ENCODE peak calls at places on chromosome 14, in four cellular contexts. U, L, T and I are unnamed samples.

GRCh38 chr14:95784137-95784536 is 70.2 kb upstream of the TCL1A start:
- DNase-seq in T (peak; percentile 76), U (no peak), L (no peak), I (peak; percentile 57)

GRCh38 chr14:56004807-56005579 is 113.2 kb upstream of the PELI2 start:
- DNase-seq in U (no peak), L (peak; percentile 69), T (peak; percentile 65), I (peak; percentile 79)

GRCh38 chr14:87457727-87458126 is 535.3 kb downstream of the GALC start:
- DNase-seq in L (no peak), U (no peak), T (no peak), I (no peak)

GRCh38 chr14:105375635-105376057 is 22.7 kb upstream of the TEX22 start:
- DNase-seq in U (no peak), T (no peak), L (no peak), I (no peak)

GRCh38 chr14:90499908-90500664 is 103.3 kb downstream of the CALM1 start:
- DNase-seq in T (peak; percentile 44), L (no peak), U (peak; percentile 40), I (no peak)

GRCh38 chr14:61428261-61428660 is 106.9 kb downstream of the PRKCH start:
- DNase-seq in L (no peak), U (no peak), T (peak; percentile 26), I (no peak)

GRCh38 chr14:78243187-78243586 is 73.0 kb downstream of the NRXN3 start:
- DNase-seq in U (no peak), T (no peak), L (no peak), I (no peak)

GRCh38 chr14:67492538-67492937 is 4.0 kb upstream of the TMEM229B start:
- DNase-seq in U (no peak), T (no peak), L (no peak), I (no peak)

GRCh38 chr14:51019089-51019488 is 74.8 kb upstream of the PYGL start:
- DNase-seq in L (no peak), T (no peak), U (no peak), I (no peak)

GRCh38 chr14:51929920-51930682 is 59.2 kb upstream of the RTRAF start:
- DNase-seq in U (no peak), L (no peak), T (no peak), I (no peak)

GRCh38 chr14:42806909-42807315 is 1200.2 kb downstream of the LRFN5 start:
- DNase-seq in U (no peak), L (no peak), T (no peak), I (no peak)

GRCh38 chr14:89190779-89191513 is 226.1 kb downstream of the FOXN3 start:
- DNase-seq in L (no peak), T (peak; percentile 74), U (no peak), I (no peak)

GRCh38 chr14:51507556-51508511 is 143.9 kb upstream of the FRMD6 start:
- DNase-seq in L (peak; percentile 22), U (peak; percentile 64), T (no peak), I (peak; percentile 78)

GRCh38 chr14:67853748-67854147 is 34.2 kb downstream of the RAD51B start:
- DNase-seq in L (no peak), T (no peak), U (no peak), I (no peak)

DNA sequence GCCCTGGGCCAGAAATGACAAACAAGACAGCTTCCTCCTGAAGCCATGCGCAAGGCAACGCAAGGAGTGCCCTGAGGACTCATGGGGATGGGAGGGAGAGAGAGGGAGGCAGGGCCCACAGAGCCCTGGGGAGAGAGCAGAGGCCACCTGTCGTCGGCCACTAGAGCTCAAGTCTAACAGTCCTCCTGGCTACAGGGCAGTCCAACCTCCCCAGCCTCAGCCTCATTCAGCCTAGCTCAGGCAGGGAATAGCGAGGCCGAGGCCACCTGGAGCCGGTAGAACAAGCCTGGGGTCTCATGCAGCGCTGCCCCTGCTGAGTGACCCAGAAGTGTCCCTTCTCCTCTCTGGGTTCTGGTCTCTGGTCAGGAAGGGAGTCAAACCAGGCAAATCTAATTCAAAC is 69.5 kb downstream of the BCL11B start:
- DNase-seq in L (no peak), U (no peak), T (no peak), I (no peak)
- H3K4me3 ChIP-seq in L (no peak overlapping the region), U (no peak overlapping the region), T (no peak overlapping the region), I (no peak overlapping the region)

DNA sequence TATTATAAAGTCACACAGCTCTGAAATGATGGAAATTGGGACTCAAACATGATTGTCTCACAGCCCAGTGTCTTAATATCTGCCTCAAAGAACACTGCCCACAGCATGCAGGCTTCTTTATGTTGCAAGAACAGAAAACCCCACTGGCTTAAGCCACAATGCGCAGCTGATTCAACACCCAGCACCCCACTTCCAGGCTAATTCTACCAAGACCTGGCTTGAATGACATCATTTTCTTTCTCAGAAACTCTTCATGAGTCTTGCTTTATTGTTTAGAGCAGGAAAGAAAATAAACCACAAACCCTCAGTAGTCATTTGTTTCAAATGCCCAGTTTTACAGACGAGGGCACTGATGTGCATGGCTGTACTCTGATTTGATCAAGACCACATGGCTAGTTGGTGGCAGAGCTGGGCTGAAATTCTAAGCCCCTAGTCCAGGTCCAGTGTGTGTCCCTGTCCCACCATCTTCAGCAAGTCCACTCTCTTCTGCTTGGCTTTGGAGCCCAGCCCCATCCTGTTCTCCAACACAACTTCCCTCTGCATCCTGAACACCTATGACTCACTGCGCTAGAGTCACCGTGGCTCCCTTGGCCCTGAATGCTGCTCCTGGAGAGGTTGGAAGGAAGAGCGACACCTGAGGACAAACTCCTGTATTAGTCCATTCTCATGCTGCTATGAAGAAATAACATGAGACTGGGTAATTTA is 50.3 kb upstream of the SRSF5 start:
- DNase-seq in U (no peak), T (no peak), L (peak; percentile 28), I (peak; percentile 80)
- H3K4me1 ChIP-seq in U (peaks cover 74% of the 10 kb centered on the region), T (peaks cover 31% of the 10 kb centered on the region), L (peaks cover 17% of the 10 kb centered on the region), I (peaks cover 46% of the 10 kb centered on the region)

DNA sequence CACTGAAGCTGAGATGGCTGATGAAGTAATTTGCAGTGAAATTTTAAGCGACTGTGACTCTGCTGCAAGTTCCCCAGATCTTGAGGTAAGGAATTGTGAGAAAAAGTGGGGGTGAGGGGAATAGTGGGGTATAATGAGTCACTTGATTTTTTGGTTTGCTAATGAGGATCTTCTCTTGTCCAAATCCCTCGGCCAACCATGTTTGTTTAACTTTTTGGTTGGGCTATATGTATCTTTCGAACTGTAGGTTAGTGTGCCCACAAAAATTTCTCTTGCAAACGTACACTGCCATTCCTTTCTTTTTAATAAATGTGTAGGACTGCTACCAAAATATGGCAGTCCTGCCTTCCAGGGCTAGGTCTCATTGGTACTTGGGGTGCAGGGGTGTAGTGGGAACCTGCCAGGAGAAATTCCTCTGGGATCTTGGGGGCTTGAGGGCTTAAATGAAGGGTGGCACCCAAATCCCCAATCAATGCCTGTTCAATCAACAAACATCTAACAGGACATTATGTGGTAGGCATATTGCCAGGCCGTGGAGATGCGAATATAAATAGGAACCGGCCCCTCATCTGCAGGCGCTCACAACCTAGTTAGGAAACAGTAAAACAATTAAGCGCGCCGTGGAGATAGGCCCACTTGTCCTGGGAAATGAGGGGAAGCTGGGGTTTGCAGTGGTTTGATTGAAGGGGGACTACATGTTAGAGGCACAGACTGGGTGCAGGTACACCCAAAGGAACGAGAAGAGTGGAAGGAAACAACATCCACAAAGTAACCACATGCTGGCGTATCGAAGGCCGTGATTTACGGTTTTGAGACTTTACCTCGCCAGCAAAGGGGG is 1.3 kb upstream of the PABPN1 start:
- DNase-seq in L (no peak), U (no peak), T (no peak), I (no peak)
- H3K4me3 ChIP-seq in L (peak overlapping the region; percentile 43), U (peak overlapping the region; percentile 57), T (peak overlapping the region; percentile 44), I (peak overlapping the region; percentile 66)

GRCh38 chr14:94080606-94081385 is at the start of the genes DDX24 and IFI27L1:
- DNase-seq in U (peak; percentile 98), L (peak; percentile 98), T (peak; percentile 97), I (peak; percentile 98)

GRCh38 chr14:94075008-94075407 is 6.0 kb downstream of the DDX24 start:
- DNase-seq in T (no peak), U (no peak), L (no peak), I (no peak)

GRCh38 chr14:94079891-94080605 is 954 bp downstream of the DDX24 start:
- DNase-seq in U (no peak), L (no peak), T (no peak), I (peak; percentile 11)

GRCh38 chr14:94077111-94077821 is 3.7 kb downstream of the DDX24 start:
- DNase-seq in L (no peak), T (no peak), U (no peak), I (no peak)

DNA sequence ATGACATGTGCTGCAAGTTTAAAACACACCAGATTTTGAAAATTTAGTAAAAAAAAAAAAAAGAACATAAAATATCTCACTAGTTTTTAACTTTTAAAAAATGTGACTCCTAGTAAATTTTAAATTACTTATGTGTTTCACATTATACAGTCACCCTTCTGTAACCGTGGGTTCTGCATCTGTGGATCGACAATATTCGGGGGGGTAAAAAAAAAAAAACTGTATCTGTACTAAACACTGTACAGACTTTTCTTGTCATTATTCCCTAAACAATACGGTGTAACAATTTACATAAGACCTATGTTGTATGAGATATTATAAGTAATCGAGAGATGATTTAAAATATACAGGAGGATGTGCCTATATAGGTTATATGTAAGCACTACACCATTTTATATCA is 3.2 kb downstream of the DDX24 start:
- DNase-seq in L (no peak), U (no peak), T (no peak), I (no peak)
- H3K4me1 ChIP-seq in L (peaks cover 11% of the 10 kb centered on the region), U (peaks cover 49% of the 10 kb centered on the region), T (peaks cover 16% of the 10 kb centered on the region), I (peaks cover 39% of the 10 kb centered on the region)

DNA sequence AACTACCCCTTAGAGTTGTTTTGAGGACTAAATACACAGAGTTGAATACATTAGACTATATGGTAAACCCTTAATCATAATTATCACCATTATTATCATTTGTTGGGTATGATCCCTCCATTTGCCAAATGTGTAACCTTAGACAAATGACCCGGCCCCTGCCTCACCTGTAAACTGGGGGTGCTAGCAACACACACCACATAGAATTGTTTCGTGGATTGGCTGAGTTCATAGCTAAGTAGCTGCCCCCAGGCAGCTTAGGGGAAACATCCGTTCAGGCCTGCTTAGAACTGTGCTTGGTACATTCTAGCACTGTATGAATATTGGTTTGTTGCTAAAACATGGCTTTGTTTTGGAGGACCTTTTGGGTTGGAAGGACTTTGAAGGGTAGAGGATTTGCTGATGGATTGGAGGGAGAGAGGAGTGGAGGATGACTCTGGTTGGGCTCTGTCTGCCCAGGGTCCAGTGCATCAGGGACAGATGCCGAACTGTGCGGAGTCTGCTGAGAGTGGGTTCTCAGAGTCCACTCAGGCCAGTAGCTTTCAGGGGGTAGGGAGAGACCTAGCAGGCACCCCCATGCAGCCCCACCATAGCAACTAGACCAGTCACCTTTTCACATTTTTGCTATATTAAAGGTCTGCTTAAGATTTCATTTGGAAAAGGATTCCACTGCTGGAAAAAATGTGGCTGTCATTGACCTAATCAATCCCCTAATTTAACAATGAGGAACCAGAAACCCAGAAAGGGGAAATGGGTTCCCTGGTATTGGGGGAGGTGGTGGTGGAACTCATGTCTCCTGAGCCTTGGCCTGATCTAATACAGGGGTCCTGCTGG is 2.1 kb downstream of the RIN3 start:
- DNase-seq in L (no peak), T (no peak), U (no peak), I (no peak)
- H3K4me3 ChIP-seq in L (peak overlapping the region; percentile 84), T (no peak overlapping the region), U (peak overlapping the region; percentile 81), I (peak overlapping the region; percentile 87)

GRCh38 chr14:54683882-54684794 is 117.2 kb downstream of the SAMD4A start:
- DNase-seq in T (peak; percentile 77), L (peak; percentile 37), U (no peak), I (peak; percentile 93)

GRCh38 chr14:54681819-54682261 is 114.9 kb downstream of the SAMD4A start:
- DNase-seq in U (no peak), T (no peak), L (no peak), I (no peak)

GRCh38 chr14:54676822-54677708 is 110.1 kb downstream of the SAMD4A start:
- DNase-seq in T (peak; percentile 92), U (no peak), L (no peak), I (peak; percentile 95)

GRCh38 chr14:54682578-54682977 is 115.7 kb downstream of the SAMD4A start:
- DNase-seq in U (no peak), L (no peak), T (no peak), I (no peak)

GRCh38 chr14:54680636-54681035 is 113.7 kb downstream of the SAMD4A start:
- DNase-seq in U (no peak), T (no peak), L (no peak), I (no peak)
- H3K4me1 ChIP-seq in U (peaks cover 18% of the 10 kb centered on the region), T (peaks cover 49% of the 10 kb centered on the region), L (peaks cover 13% of the 10 kb centered on the region), I (peaks cover 47% of the 10 kb centered on the region)